ENCODE peak calls at places on chromosomes 1 and 21, in five cellular contexts. V, L, U, N and Z are unnamed samples.

GRCh38 chr1:4093856-4094565 is 193.9 kb upstream of the C1orf174 start:
- DNase-seq in L (no peak), U (no peak), N (no peak), V (no peak), Z (no peak)

GRCh38 chr1:172704003-172704402 is 45.1 kb downstream of the FASLG start:
- DNase-seq in V (no peak), U (no peak), L (no peak), N (no peak), Z (no peak)

GRCh38 chr1:94095744-94096469 is 25.0 kb downstream of the ABCA4 start:
- DNase-seq in U (no peak), V (no peak), L (no peak), N (no peak), Z (no peak)

GRCh38 chr1:44405804-44406743 is 1.0 kb downstream of the RNF220 start:
- DNase-seq in N (no peak), U (peak; percentile 70), V (peak; percentile 20), L (peak; percentile 39), Z (no peak)

GRCh38 chr1:194184974-194185373 is 998.6 kb upstream of the B3GALT2 start:
- DNase-seq in U (no peak), L (no peak), V (no peak), N (no peak), Z (no peak)

GRCh38 chr1:97806336-97806735 is 114.5 kb downstream of the DPYD start:
- DNase-seq in N (no peak), L (no peak), U (no peak), V (no peak), Z (no peak)

GRCh38 chr1:174990382-174990999 is 9.3 kb upstream of the CACYBP start:
- DNase-seq in N (no peak), L (no peak), U (peak; percentile 54), V (no peak), Z (peak; percentile 65)

GRCh38 chr1:92973203-92973907 is 12.1 kb upstream of the DIPK1A start:
- DNase-seq in U (peak; percentile 14), V (no peak), N (no peak), L (no peak), Z (peak; percentile 64)

GRCh38 chr1:3703786-3704396 is 48.4 kb upstream of the CCDC27 start:
- DNase-seq in L (no peak), V (no peak), N (no peak), U (no peak), Z (peak; percentile 76)

GRCh38 chr21:31604591-31605190 is 54.8 kb upstream of the SOD1 start:
- DNase-seq in L (peak; percentile 78), N (peak; percentile 52), V (peak; percentile 89), U (peak; percentile 76), Z (peak; percentile 68)

GRCh38 chr1:147717051-147717705 is 43.2 kb downstream of the GJA5 start:
- DNase-seq in L (peak; percentile 32), N (no peak), U (no peak), V (peak; percentile 77), Z (no peak)

GRCh38 chr1:60504206-60504868 is 430.8 kb upstream of the C1orf87 start:
- DNase-seq in V (no peak), L (no peak), U (no peak), N (no peak), Z (no peak)